ENCODE peak calls at places on chromosomes 12 and 14, in nine cellular contexts. G is fibroblast of lung, U is HepG2, K is IMR-90, I is HCT116, H is astrocyte, J is neural progenitor cell, Q is mesenchymal stem cell, V is H9. A is an unnamed sample.

GRCh38 chr12:85253823-85254222 is 26.2 kb upstream of the ALX1 start:
- DNase-seq in G (no peak), U (no peak), K (no peak), I (no peak), H (no peak), J (peak; percentile 4), Q (no peak), V (no peak), A (no peak)

GRCh38 chr12:68530965-68531364 is 79.7 kb upstream of the RAP1B start:
- DNase-seq in G (peak; percentile 66), U (no peak), K (peak; percentile 77), I (no peak), H (peak; percentile 85), J (no peak), Q (peak; percentile 37), V (no peak), A (no peak)

GRCh38 chr12:55738113-55739024 is 4.6 kb upstream of the GDF11 start:
- DNase-seq in G (peak; percentile 91), U (peak; percentile 72), K (peak; percentile 82), I (peak; percentile 82), H (peak; percentile 79), J (peak; percentile 95), Q (peak; percentile 91), V (peak; percentile 97), A (peak; percentile 98)

GRCh38 chr12:11171953-11172675 is 1.1 kb downstream of the SMIM10L1 start:
- DNase-seq in G (peak; percentile 43), U (peak; percentile 6), K (peak; percentile 19), I (no peak), H (peak; percentile 27), J (peak; percentile 22), Q (no peak), V (no peak), A (no peak)

GRCh38 chr14:88323520-88324199 is 591 bp upstream of the KCNK10 start:
- DNase-seq in G (no peak), U (no peak), K (peak; percentile 1), I (no peak), H (no peak), J (peak; percentile 87), Q (peak; percentile 1), V (peak; percentile 64), A (peak; percentile 87)

GRCh38 chr12:67069451-67070306 is 199.5 kb upstream of the CAND1 start:
- DNase-seq in G (no peak), U (peak; percentile 3), K (no peak), I (no peak), H (no peak), J (peak; percentile 87), Q (peak; percentile 17), V (peak; percentile 82), A (peak; percentile 93)

GRCh38 chr14:77044776-77045569 is 16.5 kb upstream of the IRF2BPL start:
- DNase-seq in G (peak; percentile 92), U (peak; percentile 74), K (no peak), I (no peak), H (no peak), J (no peak), Q (peak; percentile 68), V (no peak), A (peak; percentile 66)

GRCh38 chr12:13211191-13211858 is 14.8 kb downstream of the EMP1 start:
- DNase-seq in G (no peak), U (no peak), K (peak; percentile 34), I (no peak), H (peak; percentile 76), J (no peak), Q (peak; percentile 55), V (no peak), A (no peak)

GRCh38 chr12:102955926-102956737 is 1.3 kb upstream of the ASCL1 start:
- DNase-seq in G (no peak), U (no peak), K (no peak), I (no peak), H (no peak), J (peak; percentile 76), Q (no peak), V (peak; percentile 66), A (peak; percentile 78)

GRCh38 chr12:81043979-81044740 is 33.7 kb upstream of the ACSS3 start:
- DNase-seq in G (no peak), U (no peak), K (no peak), I (no peak), H (no peak), J (no peak), Q (no peak), V (no peak), A (no peak)

GRCh38 chr12:46468159-46468558 is 95.6 kb upstream of the SLC38A2 start:
- DNase-seq in G (no peak), U (no peak), K (no peak), I (peak; percentile 83), H (peak; percentile 70), J (no peak), Q (no peak), V (no peak), A (no peak)

GRCh38 chr14:100303925-100304324 is 2.3 kb downstream of the SLC25A29 start:
- DNase-seq in G (no peak), U (no peak), K (no peak), I (no peak), H (no peak), J (peak; percentile 65), Q (no peak), V (no peak), A (peak; percentile 72)

GRCh38 chr12:111439657-111440151 is 34.0 kb downstream of the SH2B3 start:
- DNase-seq in G (no peak), U (no peak), K (no peak), I (no peak), H (no peak), J (no peak), Q (no peak), V (peak; percentile 26), A (peak; percentile 45)

GRCh38 chr12:31386364-31386777 is 60.4 kb upstream of the SINHCAF start:
- DNase-seq in G (no peak), U (no peak), K (no peak), I (no peak), H (no peak), J (peak; percentile 91), Q (no peak), V (peak; percentile 91), A (peak; percentile 94)

GRCh38 chr14:101961011-101961721 is 3.2 kb upstream of the DYNC1H1 start:
- DNase-seq in G (peak; percentile 80), U (peak; percentile 72), K (peak; percentile 76), I (peak; percentile 63), H (peak; percentile 43), J (peak; percentile 90), Q (peak; percentile 80), V (peak; percentile 89), A (peak; percentile 92)

GRCh38 chr12:116426391-116427136 is 132.6 kb upstream of the MAP1LC3B2 start:
- DNase-seq in G (peak; percentile 93), U (no peak), K (peak; percentile 98), I (peak; percentile 87), H (peak; percentile 95), J (peak; percentile 50), Q (peak; percentile 97), V (peak; percentile 96), A (peak; percentile 99)
- H3K9ac ChIP-seq in G (no peak overlapping the region), U (no peak overlapping the region), K (no peak overlapping the region), I (peak overlapping the region; percentile 70), H (peak overlapping the region; percentile 36), J (no peak overlapping the region), Q (peak overlapping the region; percentile 69), V (peak overlapping the region; percentile 11), A (peak overlapping the region; percentile 85)

GRCh38 chr14:104793703-104793959 is 1.9 kb downstream of the AKT1 start:
- DNase-seq in G (no peak), U (no peak), K (no peak), I (no peak), H (no peak), J (no peak), Q (no peak), V (no peak), A (no peak)
- H3K9ac ChIP-seq in G (no peak overlapping the region), U (peak overlapping the region; percentile 86), K (peak overlapping the region; percentile 38), I (peak overlapping the region; percentile 68), H (peak overlapping the region; percentile 89), J (no peak overlapping the region), Q (peak overlapping the region; percentile 91), V (no peak overlapping the region), A (peak overlapping the region; percentile 12)

GRCh38 chr12:6965714-6966113 is 4.8 kb downstream of the PHB2 start:
- DNase-seq in G (no peak), U (no peak), K (no peak), I (no peak), H (no peak), J (no peak), Q (no peak), V (no peak), A (peak; percentile 54)
- H3K9ac ChIP-seq in G (no peak overlapping the region), U (no peak overlapping the region), K (no peak overlapping the region), I (peak overlapping the region; percentile 100), H (no peak overlapping the region), J (no peak overlapping the region), Q (peak overlapping the region; percentile 75), V (no peak overlapping the region), A (no peak overlapping the region)

GRCh38 chr12:123034865-123035264 is 54.4 kb downstream of the ARL6IP4 start:
- DNase-seq in G (peak; percentile 33), U (no peak), K (peak; percentile 82), I (no peak), H (peak; percentile 58), J (no peak), Q (peak; percentile 77), V (no peak), A (no peak)
- H3K9ac ChIP-seq in G (no peak overlapping the region), U (no peak overlapping the region), K (no peak overlapping the region), I (no peak overlapping the region), H (peak overlapping the region; percentile 31), J (no peak overlapping the region), Q (peak overlapping the region; percentile 2), V (no peak overlapping the region), A (no peak overlapping the region)

DNA sequence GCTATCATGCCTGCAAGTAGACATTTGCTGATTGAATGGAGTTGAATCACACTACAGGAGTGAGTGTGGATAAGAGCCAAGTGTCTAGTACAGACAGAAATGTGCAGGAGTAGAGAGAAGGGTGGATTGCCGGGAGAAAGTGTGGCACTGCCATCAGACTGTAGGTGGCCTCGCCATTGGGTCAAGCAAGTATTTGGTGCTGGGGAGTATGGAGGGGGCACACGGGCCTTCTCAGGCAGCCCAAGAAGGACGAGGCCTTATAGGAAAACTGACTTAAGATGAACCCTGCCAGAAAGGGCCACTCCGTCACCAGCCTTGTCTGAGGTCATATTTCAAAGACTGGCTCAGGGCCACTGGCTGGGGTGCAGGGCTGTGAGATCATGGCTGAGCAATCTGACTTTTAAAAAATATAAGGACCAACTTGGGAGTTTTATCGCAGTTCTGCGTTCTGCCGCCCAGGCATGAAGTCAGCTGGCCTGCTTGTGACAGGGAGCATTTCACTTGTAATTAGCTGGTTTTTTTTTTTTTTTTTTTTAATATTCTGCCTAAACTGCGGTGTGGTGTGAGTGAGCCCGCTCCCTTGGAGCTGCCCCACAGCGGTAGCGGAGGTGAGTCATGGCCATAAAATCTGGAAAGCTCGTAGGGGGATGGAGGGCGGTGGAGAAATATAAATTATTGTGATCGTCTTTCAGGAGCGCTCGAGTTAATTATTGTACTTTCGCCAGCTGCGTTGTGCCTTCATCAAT is 231.7 kb downstream of the C12orf75 start:
- DNase-seq in G (peak; percentile 91), U (no peak), K (peak; percentile 90), I (peak; percentile 76), H (peak; percentile 89), J (no peak), Q (peak; percentile 83), V (peak; percentile 68), A (peak; percentile 84)
- H3K9ac ChIP-seq in G (no peak overlapping the region), U (no peak overlapping the region), K (no peak overlapping the region), I (peak overlapping the region; percentile 44), H (peak overlapping the region; percentile 73), J (no peak overlapping the region), Q (peak overlapping the region; percentile 67), V (no peak overlapping the region), A (no peak overlapping the region)

GRCh38 chr12:52127683-52128450 is 48.4 kb downstream of the SMIM41 start:
- DNase-seq in G (no peak), U (no peak), K (no peak), I (no peak), H (no peak), J (no peak), Q (no peak), V (no peak), A (peak; percentile 36)
- H3K9ac ChIP-seq in G (no peak overlapping the region), U (no peak overlapping the region), K (no peak overlapping the region), I (no peak overlapping the region), H (no peak overlapping the region), J (no peak overlapping the region), Q (no peak overlapping the region), V (no peak overlapping the region), A (no peak overlapping the region)

GRCh38 chr12:50185975-50186663 is 18.9 kb upstream of the CERS5 start:
- DNase-seq in G (no peak), U (no peak), K (peak; percentile 43), I (no peak), H (peak; percentile 74), J (no peak), Q (no peak), V (no peak), A (no peak)
- H3K9ac ChIP-seq in G (no peak overlapping the region), U (no peak overlapping the region), K (peak overlapping the region; percentile 45), I (no peak overlapping the region), H (peak overlapping the region; percentile 77), J (no peak overlapping the region), Q (peak overlapping the region; percentile 88), V (no peak overlapping the region), A (no peak overlapping the region)

A was measured in endodermal cell.